ENCODE peak calls at places on chromosomes 2 and 18, in seven cellular contexts. G, R, P, L, Q, B and X are unnamed samples.

GRCh38 chr2:142323206-142323605 is 192.4 kb upstream of the LRP1B start:
- DNase-seq in P (no peak), Q (no peak), B (no peak), R (no peak), G (no peak), L (no peak), X (no peak)

GRCh38 chr2:234368861-234369261 is 128.0 kb downstream of the ARL4C start:
- DNase-seq in L (no peak), R (peak; percentile 47), P (peak; percentile 73), Q (no peak), G (peak; percentile 67), B (peak; percentile 31), X (no peak)

GRCh38 chr2:186382932-186383331 is 103.1 kb upstream of the ZC3H15 start:
- DNase-seq in L (no peak), G (no peak), Q (no peak), B (no peak), R (no peak), P (no peak), X (no peak)

GRCh38 chr2:229715895-229716507 is 1.6 kb upstream of the DNER start:
- DNase-seq in Q (no peak), G (no peak), R (no peak), L (no peak), B (peak; percentile 26), P (peak; percentile 79), X (no peak)

GRCh38 chr2:100060875-100061274 is 81.5 kb downstream of the AFF3 start:
- DNase-seq in Q (no peak), B (peak; percentile 51), R (no peak), P (no peak), G (no peak), L (no peak), X (no peak)

GRCh38 chr2:191957996-191958860 is 111.3 kb upstream of the CAVIN2 start:
- DNase-seq in G (no peak), B (no peak), P (no peak), L (no peak), Q (no peak), R (no peak), X (no peak)

GRCh38 chr2:168894101-168894500 is 3.9 kb upstream of the SPC25 start:
- DNase-seq in Q (no peak), L (no peak), G (no peak), R (no peak), P (no peak), B (no peak), X (no peak)

GRCh38 chr2:138600732-138601437 is 99.3 kb downstream of the SPOPL start:
- DNase-seq in B (no peak), G (no peak), Q (no peak), P (no peak), R (no peak), L (no peak), X (no peak)

GRCh38 chr2:199928626-199929025 is 17.5 kb downstream of the C2orf69 start:
- DNase-seq in P (no peak), L (no peak), G (no peak), Q (no peak), R (no peak), B (no peak), X (no peak)

GRCh38 chr2:1854747-1855146 is 110.4 kb upstream of the PXDN start:
- DNase-seq in G (no peak), L (no peak), Q (no peak), P (peak; percentile 90), R (no peak), B (no peak), X (no peak)

GRCh38 chr2:240373289-240373885 is 62.1 kb upstream of the GPC1 start:
- DNase-seq in Q (no peak), G (no peak), P (no peak), B (no peak), L (no peak), R (no peak), X (no peak)

GRCh38 chr2:43464546-43464945 is 131.3 kb downstream of the THADA start:
- DNase-seq in P (no peak), G (peak; percentile 79), R (no peak), Q (peak; percentile 70), L (no peak), B (no peak), X (no peak)

GRCh38 chr2:67399831-67400489 is 2.8 kb downstream of the ETAA1 start:
- DNase-seq in L (no peak), R (no peak), G (no peak), P (no peak), B (no peak), Q (no peak), X (no peak)

GRCh38 chr2:71646028-71646427 is 192.7 kb downstream of the DYSF start:
- DNase-seq in P (no peak), B (no peak), R (no peak), G (peak; percentile 36), Q (peak; percentile 71), L (no peak), X (no peak)

GRCh38 chr18:10274327-10274726 is 180.1 kb upstream of the APCDD1 start:
- DNase-seq in L (no peak), G (no peak), R (no peak), P (no peak), B (no peak), Q (no peak), X (no peak)

GRCh38 chr2:120919771-120920437 is 184.2 kb downstream of the GLI2 start:
- DNase-seq in B (no peak), P (no peak), G (peak; percentile 70), Q (peak; percentile 88), R (no peak), L (no peak), X (no peak)

GRCh38 chr2:48514591-48514990 is 15.4 kb upstream of the STON1 start:
- DNase-seq in P (no peak), Q (no peak), B (no peak), L (no peak), G (no peak), R (no peak), X (no peak)

GRCh38 chr2:240134466-240134865 is 1.6 kb downstream of the COPS9 start:
- DNase-seq in L (peak; percentile 54), R (no peak), P (peak; percentile 33), Q (no peak), B (no peak), G (peak; percentile 5), X (peak; percentile 24)

GRCh38 chr2:215729985-215730620 is 283.2 kb downstream of the MREG start:
- DNase-seq in B (no peak), R (no peak), Q (no peak), G (no peak), P (no peak), L (no peak), X (no peak)

GRCh38 chr2:1790473-1790872 is 46.2 kb upstream of the PXDN start:
- DNase-seq in Q (no peak), R (no peak), L (no peak), B (no peak), P (no peak), G (no peak), X (no peak)

GRCh38 chr18:64806232-64806631 is 657.3 kb upstream of the LINC00305 start:
- DNase-seq in P (no peak), B (no peak), L (no peak), G (no peak), Q (no peak), R (no peak), X (no peak)

GRCh38 chr2:199810422-199811250 is 40.4 kb downstream of the FTCDNL1 start:
- DNase-seq in R (no peak), Q (no peak), G (no peak), P (no peak), L (no peak), B (no peak), X (no peak)

GRCh38 chr18:22983175-22983574 is 50.0 kb downstream of the RBBP8 start:
- DNase-seq in R (no peak), L (no peak), B (peak; percentile 31), P (no peak), Q (no peak), G (no peak), X (no peak)

GRCh38 chr2:67514515-67514914 is 117.4 kb downstream of the ETAA1 start:
- DNase-seq in G (no peak), R (no peak), Q (no peak), P (no peak), L (no peak), B (no peak), X (no peak)

GRCh38 chr2:239952665-239953417 is 72.3 kb downstream of the NDUFA10 start:
- DNase-seq in P (no peak), G (no peak), Q (no peak), B (no peak), L (peak; percentile 64), R (no peak), X (peak; percentile 34)

DNA sequence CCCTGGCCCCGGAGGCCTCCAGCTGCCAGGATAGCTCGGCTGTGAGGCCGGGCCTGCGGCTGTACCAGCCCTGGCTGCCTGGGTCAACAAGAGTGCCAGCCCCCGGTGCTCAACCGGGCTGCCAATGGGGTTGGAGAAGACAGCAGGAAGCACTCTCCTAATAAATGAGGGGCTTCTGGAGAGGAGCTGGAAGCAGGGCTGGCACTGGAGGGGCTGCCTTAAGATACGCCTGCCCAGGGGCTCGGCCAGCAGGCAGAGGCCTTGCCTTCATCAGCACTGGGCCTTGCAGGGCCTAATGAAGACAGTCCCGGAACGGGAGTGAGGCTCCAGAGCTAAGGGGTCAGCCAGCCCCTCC is 73.6 kb downstream of the TEX51 start:
- DNase-seq in R (no peak), L (no peak), G (no peak), P (no peak), Q (no peak), B (no peak), X (no peak)
- H3K4me3 ChIP-seq in R (no peak overlapping the region), L (peak overlapping the region; percentile 42), G (no peak overlapping the region), P (no peak overlapping the region), Q (peak overlapping the region; percentile 47), B (no peak overlapping the region), X (peak overlapping the region; percentile 44)

GRCh38 chr18:76889086-76889699 is 66.8 kb downstream of the ZNF236 start:
- DNase-seq in B (no peak), P (no peak), R (no peak), Q (no peak), G (no peak), L (no peak), X (no peak)
- H3K4me1 ChIP-seq in B (no peaks in the 10 kb centered on the region), P (no peaks in the 10 kb centered on the region), R (no peaks in the 10 kb centered on the region), Q (no peaks in the 10 kb centered on the region), G (no peaks in the 10 kb centered on the region), L (no peaks in the 10 kb centered on the region), X (no peaks in the 10 kb centered on the region)

GRCh38 chr18:45110577-45111506 is 430.2 kb downstream of the SETBP1 start:
- DNase-seq in G (peak; percentile 46), B (no peak), P (no peak), L (no peak), Q (no peak), R (peak; percentile 36), X (no peak)
- H3K4me3 ChIP-seq in G (no peak overlapping the region), B (no peak overlapping the region), P (no peak overlapping the region), L (no peak overlapping the region), Q (no peak overlapping the region), R (no peak overlapping the region), X (no peak overlapping the region)

GRCh38 chr18:13544953-13545352 is 181.4 kb downstream of the FAM210A start:
- DNase-seq in Q (peak; percentile 38), B (no peak), G (no peak), P (no peak), R (no peak), L (no peak), X (no peak)

GRCh38 chr18:13543144-13543543 is 183.2 kb downstream of the FAM210A start:
- DNase-seq in Q (peak; percentile 55), B (no peak), G (no peak), P (peak; percentile 24), R (no peak), L (no peak), X (no peak)

GRCh38 chr18:13545514-13545913 is 180.8 kb downstream of the FAM210A start:
- DNase-seq in G (no peak), P (no peak), B (no peak), R (no peak), Q (peak; percentile 28), L (no peak), X (no peak)

GRCh38 chr18:13542520-13542847 is 183.9 kb downstream of the FAM210A start:
- DNase-seq in Q (no peak), B (no peak), P (peak; percentile 42), G (no peak), L (no peak), R (no peak), X (no peak)

GRCh38 chr18:13543811-13544732 is 182.3 kb downstream of the FAM210A start:
- DNase-seq in G (no peak), B (no peak), P (peak; percentile 26), L (no peak), Q (peak; percentile 54), R (no peak), X (no peak)
- H3K4me1 ChIP-seq in G (peaks cover 33% of the 10 kb centered on the region), B (peaks cover 19% of the 10 kb centered on the region), P (peaks cover 6% of the 10 kb centered on the region), L (peaks cover 7% of the 10 kb centered on the region), Q (peaks cover 65% of the 10 kb centered on the region), R (no peaks in the 10 kb centered on the region), X (peaks cover 15% of the 10 kb centered on the region)